ENCODE peak calls at places on chromosome 16, in ten cellular contexts. One of them, this sample, is unnamed.

GRCh38 chr16:14302399-14303181 is 231.5 kb downstream of the MRTFB start:
- DNase-seq in central memory CD4-positive, alpha-beta T cell: no peak
- DNase-seq in nephron progenitor cell: peak
- DNase-seq in activated naive CD4-positive, alpha-beta T cell treated with anti-CD3 and anti-CD28 coated beads, Interleukin-2, amount 10 ng/mL, durations not matched to agents 7 days and 5 days: peak
- DNase-seq in NCI-H2081: no peak
- DNase-seq in effector CD4-positive, alpha-beta T cell: no peak
- DNase-seq in activated effector memory CD4-positive, alpha-beta T cell treated with Interleukin-2 at 50 U/mL for 16 hours: no peak
- DNase-seq in T-helper 17 cell: no peak
- DNase-seq in dermis blood vessel endothelial cell: peak
- DNase-seq in left colon: peak
- DNase-seq in this sample: no peak

GRCh38 chr16:74372369-74372768 is 3.7 kb upstream of the NPIPB15 start:
- DNase-seq in activated effector memory CD4-positive, alpha-beta T cell treated with Interleukin-2 at 50 U/mL for 16 hours: no peak
- DNase-seq in T-helper 17 cell: no peak
- DNase-seq in nephron progenitor cell: no peak
- DNase-seq in left colon: no peak
- DNase-seq in effector CD4-positive, alpha-beta T cell: no peak
- DNase-seq in dermis blood vessel endothelial cell: no peak
- DNase-seq in central memory CD4-positive, alpha-beta T cell: no peak
- DNase-seq in activated naive CD4-positive, alpha-beta T cell treated with anti-CD3 and anti-CD28 coated beads, Interleukin-2, amount 10 ng/mL, durations not matched to agents 7 days and 5 days: no peak
- DNase-seq in NCI-H2081: no peak
- DNase-seq in this sample: no peak

GRCh38 chr16:83420206-83420760 is 387.5 kb upstream of the HSBP1 start:
- DNase-seq in activated effector memory CD4-positive, alpha-beta T cell treated with Interleukin-2 at 50 U/mL for 16 hours: no peak
- DNase-seq in T-helper 17 cell: no peak
- DNase-seq in NCI-H2081: no peak
- DNase-seq in dermis blood vessel endothelial cell: peak
- DNase-seq in effector CD4-positive, alpha-beta T cell: no peak
- DNase-seq in activated naive CD4-positive, alpha-beta T cell treated with anti-CD3 and anti-CD28 coated beads, Interleukin-2, amount 10 ng/mL, durations not matched to agents 7 days and 5 days: no peak
- DNase-seq in nephron progenitor cell: peak
- DNase-seq in left colon: no peak
- DNase-seq in central memory CD4-positive, alpha-beta T cell: no peak
- DNase-seq in this sample: no peak

GRCh38 chr16:24010440-24011089 is 174.8 kb downstream of the PRKCB start:
- DNase-seq in effector CD4-positive, alpha-beta T cell: peak
- DNase-seq in central memory CD4-positive, alpha-beta T cell: peak
- DNase-seq in dermis blood vessel endothelial cell: peak
- DNase-seq in left colon: peak
- DNase-seq in activated naive CD4-positive, alpha-beta T cell treated with anti-CD3 and anti-CD28 coated beads, Interleukin-2, amount 10 ng/mL, durations not matched to agents 7 days and 5 days: peak
- DNase-seq in activated effector memory CD4-positive, alpha-beta T cell treated with Interleukin-2 at 50 U/mL for 16 hours: peak
- DNase-seq in NCI-H2081: peak
- DNase-seq in T-helper 17 cell: peak
- DNase-seq in nephron progenitor cell: peak
- DNase-seq in this sample: peak

GRCh38 chr16:69324013-69324531 is 6.3 kb downstream of the PDF start:
- DNase-seq in activated effector memory CD4-positive, alpha-beta T cell treated with Interleukin-2 at 50 U/mL for 16 hours: no peak
- DNase-seq in T-helper 17 cell: no peak
- DNase-seq in left colon: peak
- DNase-seq in effector CD4-positive, alpha-beta T cell: no peak
- DNase-seq in NCI-H2081: no peak
- DNase-seq in dermis blood vessel endothelial cell: no peak
- DNase-seq in central memory CD4-positive, alpha-beta T cell: no peak
- DNase-seq in nephron progenitor cell: no peak
- DNase-seq in activated naive CD4-positive, alpha-beta T cell treated with anti-CD3 and anti-CD28 coated beads, Interleukin-2, amount 10 ng/mL, durations not matched to agents 7 days and 5 days: no peak
- DNase-seq in this sample: no peak

GRCh38 chr16:24552705-24553104 is 13.3 kb downstream of the RBBP6 start:
- DNase-seq in NCI-H2081: peak
- DNase-seq in T-helper 17 cell: no peak
- DNase-seq in central memory CD4-positive, alpha-beta T cell: no peak
- DNase-seq in effector CD4-positive, alpha-beta T cell: no peak
- DNase-seq in dermis blood vessel endothelial cell: no peak
- DNase-seq in nephron progenitor cell: no peak
- DNase-seq in activated effector memory CD4-positive, alpha-beta T cell treated with Interleukin-2 at 50 U/mL for 16 hours: no peak
- DNase-seq in activated naive CD4-positive, alpha-beta T cell treated with anti-CD3 and anti-CD28 coated beads, Interleukin-2, amount 10 ng/mL, durations not matched to agents 7 days and 5 days: no peak
- DNase-seq in left colon: no peak
- DNase-seq in this sample: no peak

GRCh38 chr16:86492961-86493639 is 17.2 kb upstream of the FOXF1 start:
- DNase-seq in NCI-H2081: no peak
- DNase-seq in central memory CD4-positive, alpha-beta T cell: no peak
- DNase-seq in activated effector memory CD4-positive, alpha-beta T cell treated with Interleukin-2 at 50 U/mL for 16 hours: no peak
- DNase-seq in left colon: no peak
- DNase-seq in dermis blood vessel endothelial cell: no peak
- DNase-seq in effector CD4-positive, alpha-beta T cell: no peak
- DNase-seq in T-helper 17 cell: no peak
- DNase-seq in activated naive CD4-positive, alpha-beta T cell treated with anti-CD3 and anti-CD28 coated beads, Interleukin-2, amount 10 ng/mL, durations not matched to agents 7 days and 5 days: peak
- DNase-seq in nephron progenitor cell: no peak
- DNase-seq in this sample: no peak

GRCh38 chr16:82295306-82296201 is 125.5 kb upstream of the MPHOSPH6 start:
- DNase-seq in T-helper 17 cell: no peak
- DNase-seq in left colon: no peak
- DNase-seq in central memory CD4-positive, alpha-beta T cell: no peak
- DNase-seq in dermis blood vessel endothelial cell: no peak
- DNase-seq in activated naive CD4-positive, alpha-beta T cell treated with anti-CD3 and anti-CD28 coated beads, Interleukin-2, amount 10 ng/mL, durations not matched to agents 7 days and 5 days: no peak
- DNase-seq in NCI-H2081: no peak
- DNase-seq in nephron progenitor cell: no peak
- DNase-seq in activated effector memory CD4-positive, alpha-beta T cell treated with Interleukin-2 at 50 U/mL for 16 hours: no peak
- DNase-seq in effector CD4-positive, alpha-beta T cell: no peak
- DNase-seq in this sample: no peak

GRCh38 chr16:49540836-49541235 is 167.2 kb downstream of the C16orf78 start:
- DNase-seq in nephron progenitor cell: no peak
- DNase-seq in activated naive CD4-positive, alpha-beta T cell treated with anti-CD3 and anti-CD28 coated beads, Interleukin-2, amount 10 ng/mL, durations not matched to agents 7 days and 5 days: no peak
- DNase-seq in NCI-H2081: no peak
- DNase-seq in effector CD4-positive, alpha-beta T cell: no peak
- DNase-seq in T-helper 17 cell: no peak
- DNase-seq in central memory CD4-positive, alpha-beta T cell: no peak
- DNase-seq in left colon: no peak
- DNase-seq in dermis blood vessel endothelial cell: no peak
- DNase-seq in activated effector memory CD4-positive, alpha-beta T cell treated with Interleukin-2 at 50 U/mL for 16 hours: no peak
- DNase-seq in this sample: no peak

GRCh38 chr16:35140293-35140986 is 1681.0 kb downstream of the TP53TG3F start:
- DNase-seq in activated naive CD4-positive, alpha-beta T cell treated with anti-CD3 and anti-CD28 coated beads, Interleukin-2, amount 10 ng/mL, durations not matched to agents 7 days and 5 days: no peak
- DNase-seq in nephron progenitor cell: no peak
- DNase-seq in activated effector memory CD4-positive, alpha-beta T cell treated with Interleukin-2 at 50 U/mL for 16 hours: no peak
- DNase-seq in central memory CD4-positive, alpha-beta T cell: no peak
- DNase-seq in T-helper 17 cell: no peak
- DNase-seq in effector CD4-positive, alpha-beta T cell: no peak
- DNase-seq in NCI-H2081: no peak
- DNase-seq in left colon: no peak
- DNase-seq in dermis blood vessel endothelial cell: no peak
- DNase-seq in this sample: no peak

GRCh38 chr16:81921415-81921814 is 89.9 kb downstream of the SDR42E1 start:
- DNase-seq in central memory CD4-positive, alpha-beta T cell: no peak
- DNase-seq in T-helper 17 cell: no peak
- DNase-seq in dermis blood vessel endothelial cell: peak
- DNase-seq in left colon: no peak
- DNase-seq in activated effector memory CD4-positive, alpha-beta T cell treated with Interleukin-2 at 50 U/mL for 16 hours: no peak
- DNase-seq in NCI-H2081: no peak
- DNase-seq in activated naive CD4-positive, alpha-beta T cell treated with anti-CD3 and anti-CD28 coated beads, Interleukin-2, amount 10 ng/mL, durations not matched to agents 7 days and 5 days: no peak
- DNase-seq in nephron progenitor cell: no peak
- DNase-seq in effector CD4-positive, alpha-beta T cell: no peak
- DNase-seq in this sample: no peak

GRCh38 chr16:2514333-2515179 is 804 bp downstream of the ATP6V0C start:
- DNase-seq in NCI-H2081: peak
- DNase-seq in central memory CD4-positive, alpha-beta T cell: peak
- DNase-seq in effector CD4-positive, alpha-beta T cell: no peak
- DNase-seq in activated naive CD4-positive, alpha-beta T cell treated with anti-CD3 and anti-CD28 coated beads, Interleukin-2, amount 10 ng/mL, durations not matched to agents 7 days and 5 days: peak
- DNase-seq in left colon: peak
- DNase-seq in T-helper 17 cell: peak
- DNase-seq in nephron progenitor cell: no peak
- DNase-seq in activated effector memory CD4-positive, alpha-beta T cell treated with Interleukin-2 at 50 U/mL for 16 hours: no peak
- DNase-seq in dermis blood vessel endothelial cell: no peak
- DNase-seq in this sample: no peak

GRCh38 chr16:24736758-24737157 is 7.3 kb downstream of the TNRC6A start:
- DNase-seq in dermis blood vessel endothelial cell: peak
- DNase-seq in T-helper 17 cell: no peak
- DNase-seq in NCI-H2081: peak
- DNase-seq in central memory CD4-positive, alpha-beta T cell: no peak
- DNase-seq in left colon: no peak
- DNase-seq in activated naive CD4-positive, alpha-beta T cell treated with anti-CD3 and anti-CD28 coated beads, Interleukin-2, amount 10 ng/mL, durations not matched to agents 7 days and 5 days: no peak
- DNase-seq in effector CD4-positive, alpha-beta T cell: no peak
- DNase-seq in activated effector memory CD4-positive, alpha-beta T cell treated with Interleukin-2 at 50 U/mL for 16 hours: no peak
- DNase-seq in nephron progenitor cell: no peak
- DNase-seq in this sample: no peak

GRCh38 chr16:57529324-57530103 is 6.9 kb downstream of the CCDC102A start:
- DNase-seq in central memory CD4-positive, alpha-beta T cell: no peak
- DNase-seq in T-helper 17 cell: no peak
- DNase-seq in dermis blood vessel endothelial cell: no peak
- DNase-seq in activated effector memory CD4-positive, alpha-beta T cell treated with Interleukin-2 at 50 U/mL for 16 hours: no peak
- DNase-seq in activated naive CD4-positive, alpha-beta T cell treated with anti-CD3 and anti-CD28 coated beads, Interleukin-2, amount 10 ng/mL, durations not matched to agents 7 days and 5 days: no peak
- DNase-seq in nephron progenitor cell: no peak
- DNase-seq in NCI-H2081: no peak
- DNase-seq in effector CD4-positive, alpha-beta T cell: no peak
- DNase-seq in left colon: no peak
- DNase-seq in this sample: no peak

GRCh38 chr16:81319221-81319912 is 4.6 kb downstream of the GAN start:
- DNase-seq in central memory CD4-positive, alpha-beta T cell: no peak
- DNase-seq in nephron progenitor cell: no peak
- DNase-seq in T-helper 17 cell: no peak
- DNase-seq in dermis blood vessel endothelial cell: peak
- DNase-seq in left colon: no peak
- DNase-seq in effector CD4-positive, alpha-beta T cell: no peak
- DNase-seq in activated naive CD4-positive, alpha-beta T cell treated with anti-CD3 and anti-CD28 coated beads, Interleukin-2, amount 10 ng/mL, durations not matched to agents 7 days and 5 days: no peak
- DNase-seq in NCI-H2081: no peak
- DNase-seq in activated effector memory CD4-positive, alpha-beta T cell treated with Interleukin-2 at 50 U/mL for 16 hours: no peak
- DNase-seq in this sample: no peak

GRCh38 chr16:49466881-49467280 is 93.3 kb downstream of the C16orf78 start:
- DNase-seq in NCI-H2081: no peak
- DNase-seq in effector CD4-positive, alpha-beta T cell: no peak
- DNase-seq in T-helper 17 cell: no peak
- DNase-seq in left colon: no peak
- DNase-seq in central memory CD4-positive, alpha-beta T cell: no peak
- DNase-seq in dermis blood vessel endothelial cell: no peak
- DNase-seq in activated naive CD4-positive, alpha-beta T cell treated with anti-CD3 and anti-CD28 coated beads, Interleukin-2, amount 10 ng/mL, durations not matched to agents 7 days and 5 days: no peak
- DNase-seq in activated effector memory CD4-positive, alpha-beta T cell treated with Interleukin-2 at 50 U/mL for 16 hours: no peak
- DNase-seq in nephron progenitor cell: no peak
- DNase-seq in this sample: no peak

GRCh38 chr16:2996298-2996697 is 16.1 kb upstream of the PKMYT1 start:
- DNase-seq in T-helper 17 cell: no peak
- DNase-seq in activated effector memory CD4-positive, alpha-beta T cell treated with Interleukin-2 at 50 U/mL for 16 hours: no peak
- DNase-seq in nephron progenitor cell: no peak
- DNase-seq in left colon: no peak
- DNase-seq in NCI-H2081: no peak
- DNase-seq in central memory CD4-positive, alpha-beta T cell: no peak
- DNase-seq in dermis blood vessel endothelial cell: no peak
- DNase-seq in effector CD4-positive, alpha-beta T cell: no peak
- DNase-seq in activated naive CD4-positive, alpha-beta T cell treated with anti-CD3 and anti-CD28 coated beads, Interleukin-2, amount 10 ng/mL, durations not matched to agents 7 days and 5 days: no peak
- DNase-seq in this sample: no peak

GRCh38 chr16:27239906-27240655 is 28.5 kb downstream of the NSMCE1 start:
- DNase-seq in central memory CD4-positive, alpha-beta T cell: no peak
- DNase-seq in activated naive CD4-positive, alpha-beta T cell treated with anti-CD3 and anti-CD28 coated beads, Interleukin-2, amount 10 ng/mL, durations not matched to agents 7 days and 5 days: peak
- DNase-seq in nephron progenitor cell: no peak
- DNase-seq in dermis blood vessel endothelial cell: peak
- DNase-seq in T-helper 17 cell: no peak
- DNase-seq in NCI-H2081: no peak
- DNase-seq in left colon: no peak
- DNase-seq in activated effector memory CD4-positive, alpha-beta T cell treated with Interleukin-2 at 50 U/mL for 16 hours: no peak
- DNase-seq in effector CD4-positive, alpha-beta T cell: no peak
- DNase-seq in this sample: no peak

GRCh38 chr16:27238016-27238587 is 30.5 kb downstream of the NSMCE1 start:
- DNase-seq in activated effector memory CD4-positive, alpha-beta T cell treated with Interleukin-2 at 50 U/mL for 16 hours: no peak
- DNase-seq in dermis blood vessel endothelial cell: peak
- DNase-seq in T-helper 17 cell: no peak
- DNase-seq in nephron progenitor cell: no peak
- DNase-seq in central memory CD4-positive, alpha-beta T cell: no peak
- DNase-seq in NCI-H2081: no peak
- DNase-seq in activated naive CD4-positive, alpha-beta T cell treated with anti-CD3 and anti-CD28 coated beads, Interleukin-2, amount 10 ng/mL, durations not matched to agents 7 days and 5 days: peak
- DNase-seq in effector CD4-positive, alpha-beta T cell: no peak
- DNase-seq in left colon: peak
- DNase-seq in this sample: no peak

GRCh38 chr16:46706642-46707041 is 17.2 kb downstream of the ORC6 start:
- DNase-seq in activated effector memory CD4-positive, alpha-beta T cell treated with Interleukin-2 at 50 U/mL for 16 hours: no peak
- DNase-seq in effector CD4-positive, alpha-beta T cell: no peak
- DNase-seq in dermis blood vessel endothelial cell: no peak
- DNase-seq in nephron progenitor cell: no peak
- DNase-seq in activated naive CD4-positive, alpha-beta T cell treated with anti-CD3 and anti-CD28 coated beads, Interleukin-2, amount 10 ng/mL, durations not matched to agents 7 days and 5 days: no peak
- DNase-seq in T-helper 17 cell: no peak
- DNase-seq in central memory CD4-positive, alpha-beta T cell: no peak
- DNase-seq in left colon: no peak
- DNase-seq in NCI-H2081: no peak
- DNase-seq in this sample: no peak

GRCh38 chr16:23027386-23027785 is 121.9 kb downstream of the USP31 start:
- DNase-seq in NCI-H2081: no peak
- DNase-seq in left colon: no peak
- DNase-seq in activated naive CD4-positive, alpha-beta T cell treated with anti-CD3 and anti-CD28 coated beads, Interleukin-2, amount 10 ng/mL, durations not matched to agents 7 days and 5 days: no peak
- DNase-seq in dermis blood vessel endothelial cell: no peak
- DNase-seq in nephron progenitor cell: no peak
- DNase-seq in central memory CD4-positive, alpha-beta T cell: no peak
- DNase-seq in T-helper 17 cell: no peak
- DNase-seq in effector CD4-positive, alpha-beta T cell: no peak
- DNase-seq in activated effector memory CD4-positive, alpha-beta T cell treated with Interleukin-2 at 50 U/mL for 16 hours: no peak
- DNase-seq in this sample: no peak

GRCh38 chr16:81996664-81997529 is 14.4 kb downstream of the SDR42E1 start:
- DNase-seq in NCI-H2081: no peak
- DNase-seq in nephron progenitor cell: no peak
- DNase-seq in effector CD4-positive, alpha-beta T cell: no peak
- DNase-seq in T-helper 17 cell: no peak
- DNase-seq in activated naive CD4-positive, alpha-beta T cell treated with anti-CD3 and anti-CD28 coated beads, Interleukin-2, amount 10 ng/mL, durations not matched to agents 7 days and 5 days: no peak
- DNase-seq in left colon: no peak
- DNase-seq in dermis blood vessel endothelial cell: peak
- DNase-seq in activated effector memory CD4-positive, alpha-beta T cell treated with Interleukin-2 at 50 U/mL for 16 hours: no peak
- DNase-seq in central memory CD4-positive, alpha-beta T cell: no peak
- DNase-seq in this sample: no peak

GRCh38 chr16:56618138-56618537 is 7.4 kb upstream of the MT1E start:
- DNase-seq in left colon: no peak
- DNase-seq in NCI-H2081: no peak
- DNase-seq in nephron progenitor cell: no peak
- DNase-seq in activated naive CD4-positive, alpha-beta T cell treated with anti-CD3 and anti-CD28 coated beads, Interleukin-2, amount 10 ng/mL, durations not matched to agents 7 days and 5 days: no peak
- DNase-seq in T-helper 17 cell: no peak
- DNase-seq in effector CD4-positive, alpha-beta T cell: no peak
- DNase-seq in activated effector memory CD4-positive, alpha-beta T cell treated with Interleukin-2 at 50 U/mL for 16 hours: no peak
- DNase-seq in dermis blood vessel endothelial cell: no peak
- DNase-seq in central memory CD4-positive, alpha-beta T cell: no peak
- DNase-seq in this sample: no peak

GRCh38 chr16:66935319-66936011 is at the start of gene CES2:
- DNase-seq in T-helper 17 cell: no peak
- DNase-seq in activated naive CD4-positive, alpha-beta T cell treated with anti-CD3 and anti-CD28 coated beads, Interleukin-2, amount 10 ng/mL, durations not matched to agents 7 days and 5 days: no peak
- DNase-seq in NCI-H2081: no peak
- DNase-seq in central memory CD4-positive, alpha-beta T cell: no peak
- DNase-seq in activated effector memory CD4-positive, alpha-beta T cell treated with Interleukin-2 at 50 U/mL for 16 hours: no peak
- DNase-seq in left colon: peak
- DNase-seq in dermis blood vessel endothelial cell: peak
- DNase-seq in effector CD4-positive, alpha-beta T cell: no peak
- DNase-seq in nephron progenitor cell: peak
- DNase-seq in this sample: no peak

GRCh38 chr16:79348521-79349306 is 251.8 kb downstream of the MAF start:
- DNase-seq in NCI-H2081: no peak
- DNase-seq in activated naive CD4-positive, alpha-beta T cell treated with anti-CD3 and anti-CD28 coated beads, Interleukin-2, amount 10 ng/mL, durations not matched to agents 7 days and 5 days: no peak
- DNase-seq in nephron progenitor cell: no peak
- DNase-seq in central memory CD4-positive, alpha-beta T cell: no peak
- DNase-seq in effector CD4-positive, alpha-beta T cell: no peak
- DNase-seq in T-helper 17 cell: no peak
- DNase-seq in left colon: no peak
- DNase-seq in activated effector memory CD4-positive, alpha-beta T cell treated with Interleukin-2 at 50 U/mL for 16 hours: no peak
- DNase-seq in dermis blood vessel endothelial cell: no peak
- DNase-seq in this sample: no peak

GRCh38 chr16:84992700-84993075 is 18.6 kb downstream of the ZDHHC7 start:
- DNase-seq in central memory CD4-positive, alpha-beta T cell: no peak
- DNase-seq in NCI-H2081: no peak
- DNase-seq in left colon: no peak
- DNase-seq in dermis blood vessel endothelial cell: no peak
- DNase-seq in activated effector memory CD4-positive, alpha-beta T cell treated with Interleukin-2 at 50 U/mL for 16 hours: no peak
- DNase-seq in nephron progenitor cell: no peak
- DNase-seq in effector CD4-positive, alpha-beta T cell: no peak
- DNase-seq in activated naive CD4-positive, alpha-beta T cell treated with anti-CD3 and anti-CD28 coated beads, Interleukin-2, amount 10 ng/mL, durations not matched to agents 7 days and 5 days: no peak
- DNase-seq in T-helper 17 cell: no peak
- DNase-seq in this sample: no peak

GRCh38 chr16:74275031-74275636 is 21.5 kb upstream of the PSMD7 start:
- DNase-seq in nephron progenitor cell: no peak
- DNase-seq in activated naive CD4-positive, alpha-beta T cell treated with anti-CD3 and anti-CD28 coated beads, Interleukin-2, amount 10 ng/mL, durations not matched to agents 7 days and 5 days: no peak
- DNase-seq in NCI-H2081: peak
- DNase-seq in dermis blood vessel endothelial cell: peak
- DNase-seq in left colon: no peak
- DNase-seq in activated effector memory CD4-positive, alpha-beta T cell treated with Interleukin-2 at 50 U/mL for 16 hours: no peak
- DNase-seq in central memory CD4-positive, alpha-beta T cell: no peak
- DNase-seq in T-helper 17 cell: no peak
- DNase-seq in effector CD4-positive, alpha-beta T cell: no peak
- DNase-seq in this sample: no peak

GRCh38 chr16:26787924-26788323 is 278.8 kb upstream of the C16orf82 start:
- DNase-seq in nephron progenitor cell: no peak
- DNase-seq in activated naive CD4-positive, alpha-beta T cell treated with anti-CD3 and anti-CD28 coated beads, Interleukin-2, amount 10 ng/mL, durations not matched to agents 7 days and 5 days: no peak
- DNase-seq in T-helper 17 cell: no peak
- DNase-seq in NCI-H2081: no peak
- DNase-seq in dermis blood vessel endothelial cell: no peak
- DNase-seq in effector CD4-positive, alpha-beta T cell: no peak
- DNase-seq in activated effector memory CD4-positive, alpha-beta T cell treated with Interleukin-2 at 50 U/mL for 16 hours: no peak
- DNase-seq in left colon: no peak
- DNase-seq in central memory CD4-positive, alpha-beta T cell: no peak
- DNase-seq in this sample: no peak